ENCODE peak calls at places on chromosomes 6 and 20, in ten cellular contexts. G, K, T, L, P, F, N, I, B and A are unnamed samples.

GRCh38 chr6:42230320-42231034 is 12.8 kb upstream of the MRPS10 start:
- DNase-seq in B (no peak), I (no peak), G (no peak), N (no peak), L (no peak), K (no peak), T (no peak), P (no peak), F (peak; percentile 33), A (no peak)

GRCh38 chr6:32558426-32559057 is 28.5 kb upstream of the HLA-DRB5 start:
- DNase-seq in B (no peak), N (no peak), P (no peak), K (no peak), I (no peak), G (no peak), F (no peak), T (no peak), L (no peak), A (no peak)

GRCh38 chr6:1395496-1395895 is 6.1 kb downstream of the FOXF2 start:
- DNase-seq in N (no peak), I (no peak), L (no peak), F (no peak), G (no peak), B (no peak), P (no peak), K (no peak), T (no peak), A (no peak)

GRCh38 chr6:163490826-163491577 is 76.5 kb downstream of the QKI start:
- DNase-seq in F (peak; percentile 61), T (no peak), L (peak; percentile 50), P (no peak), G (no peak), K (no peak), B (peak; percentile 74), N (peak; percentile 40), I (peak; percentile 68), A (no peak)

GRCh38 chr6:22343864-22344263 is 47.0 kb upstream of the PRL start:
- DNase-seq in G (no peak), B (no peak), T (no peak), K (no peak), N (no peak), P (no peak), F (no peak), I (no peak), L (no peak), A (no peak)

GRCh38 chr20:64254571-64255360 is 782 bp upstream of the PCMTD2 start:
- DNase-seq in P (no peak), N (no peak), G (no peak), I (no peak), T (peak; percentile 44), B (no peak), L (no peak), F (no peak), K (no peak), A (no peak)

GRCh38 chr6:72552938-72553337 is 68.9 kb upstream of the KCNQ5 start:
- DNase-seq in P (no peak), K (no peak), G (no peak), F (peak; percentile 18), I (no peak), N (no peak), T (no peak), L (no peak), B (no peak), A (peak; percentile 53)

GRCh38 chr6:157193443-157193996 is 129.8 kb downstream of the TMEM242 start:
- DNase-seq in F (no peak), K (no peak), I (no peak), N (no peak), T (no peak), L (no peak), P (no peak), B (no peak), G (no peak), A (no peak)

GRCh38 chr20:10185741-10186558 is 32.7 kb upstream of the SNAP25 start:
- DNase-seq in P (no peak), F (no peak), N (no peak), B (no peak), G (no peak), I (no peak), K (no peak), T (no peak), L (peak; percentile 28), A (peak; percentile 26)

GRCh38 chr20:5195655-5196054 is 68.8 kb downstream of the CDS2 start:
- DNase-seq in K (no peak), B (no peak), F (peak; percentile 77), I (no peak), P (no peak), N (no peak), T (no peak), G (no peak), L (no peak), A (peak; percentile 64)

DNA sequence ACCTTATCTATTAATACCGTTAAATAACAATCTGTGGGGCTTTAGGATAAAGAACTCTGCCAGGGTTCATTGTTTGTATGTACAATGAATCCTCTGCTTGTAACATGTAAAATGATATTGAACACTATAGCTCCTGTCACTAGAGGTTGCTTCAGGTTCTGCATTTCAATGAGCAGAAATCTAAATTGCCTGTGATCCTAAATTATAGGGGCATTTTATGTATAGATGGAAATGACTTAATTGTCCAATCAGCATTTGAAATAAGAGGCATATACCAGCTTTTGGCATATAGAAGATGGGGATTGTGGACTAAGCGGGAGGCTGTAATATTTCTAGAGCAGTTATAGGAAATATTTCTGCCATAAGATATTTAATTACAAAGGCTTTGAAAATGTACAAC is 2.0 kb downstream of the NCOA3 start:
- DNase-seq in T (no peak), G (no peak), F (no peak), B (no peak), N (no peak), P (no peak), I (no peak), K (no peak), L (no peak), A (no peak)
- H3K4me1 ChIP-seq in T (peaks cover 10% of the 10 kb centered on the region), G (peaks cover 14% of the 10 kb centered on the region), F (peaks cover 6% of the 10 kb centered on the region), B (peaks cover 35% of the 10 kb centered on the region), N (no peaks in the 10 kb centered on the region), P (peaks cover 58% of the 10 kb centered on the region), I (no peaks in the 10 kb centered on the region), K (peaks cover 30% of the 10 kb centered on the region), L (peaks cover 11% of the 10 kb centered on the region), A (peaks cover 10% of the 10 kb centered on the region)

DNA sequence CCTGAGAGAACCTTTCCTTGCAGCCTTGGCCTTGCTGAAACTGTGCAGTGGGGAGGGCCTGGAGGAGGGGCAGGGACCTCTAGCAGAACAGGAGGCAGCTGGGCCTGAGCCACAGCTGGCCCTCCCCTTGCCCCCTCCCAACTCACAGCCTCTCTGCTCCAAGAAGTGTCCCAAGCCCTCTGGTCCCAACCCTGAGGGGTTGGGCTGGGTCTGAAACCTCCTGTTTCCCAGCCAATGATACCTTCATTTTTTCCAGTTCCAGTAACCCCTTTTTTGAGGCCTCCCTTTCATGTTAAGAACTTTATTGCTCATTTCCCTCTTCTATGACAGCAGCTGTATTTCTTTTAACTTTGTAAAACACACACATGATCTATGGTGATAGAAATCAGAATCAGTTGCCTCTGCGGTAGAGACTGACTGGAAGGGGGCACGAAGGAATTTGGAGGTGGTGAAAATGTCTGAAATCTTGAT is 17.9 kb upstream of the ARMC12 start:
- DNase-seq in I (no peak), N (peak; percentile 18), K (no peak), P (no peak), F (no peak), L (no peak), G (no peak), B (no peak), T (no peak), A (no peak)
- H3K4me1 ChIP-seq in I (peaks cover 21% of the 10 kb centered on the region), N (peaks cover 21% of the 10 kb centered on the region), K (peaks cover 2% of the 10 kb centered on the region), P (peaks cover 44% of the 10 kb centered on the region), F (peaks cover 19% of the 10 kb centered on the region), L (peaks cover 46% of the 10 kb centered on the region), G (peaks cover 12% of the 10 kb centered on the region), B (peaks cover 62% of the 10 kb centered on the region), T (peaks cover 67% of the 10 kb centered on the region), A (peaks cover 14% of the 10 kb centered on the region)

GRCh38 chr6:111739257-111739696 is 133.6 kb upstream of the TRAF3IP2 start:
- DNase-seq in L (no peak), I (no peak), B (no peak), T (no peak), F (no peak), K (no peak), G (no peak), P (no peak), N (peak; percentile 18), A (no peak)

GRCh38 chr6:111737065-111737521 is 131.4 kb upstream of the TRAF3IP2 start:
- DNase-seq in F (peak; percentile 70), K (no peak), B (no peak), G (no peak), N (no peak), L (no peak), I (no peak), T (no peak), P (peak; percentile 68), A (peak; percentile 44)

GRCh38 chr6:111738156-111738555 is 132.5 kb upstream of the TRAF3IP2 start:
- DNase-seq in N (no peak), P (no peak), I (no peak), F (no peak), B (no peak), K (no peak), G (no peak), T (no peak), L (no peak), A (no peak)

GRCh38 chr6:111740506-111740905 is 132.7 kb downstream of the FYN start:
- DNase-seq in N (no peak), K (no peak), F (no peak), P (no peak), I (no peak), B (no peak), T (no peak), L (no peak), G (no peak), A (no peak)

GRCh38 chr6:111738631-111739030 is 133.0 kb upstream of the TRAF3IP2 start:
- DNase-seq in B (no peak), L (no peak), T (no peak), K (no peak), P (no peak), I (no peak), G (no peak), F (no peak), N (no peak), A (no peak)
- H3K4me1 ChIP-seq in B (peaks cover 27% of the 10 kb centered on the region), L (no peaks in the 10 kb centered on the region), T (no peaks in the 10 kb centered on the region), K (no peaks in the 10 kb centered on the region), P (peaks cover 96% of the 10 kb centered on the region), I (no peaks in the 10 kb centered on the region), G (no peaks in the 10 kb centered on the region), F (peaks cover 16% of the 10 kb centered on the region), N (peaks cover 6% of the 10 kb centered on the region), A (peaks cover 20% of the 10 kb centered on the region)

DNA sequence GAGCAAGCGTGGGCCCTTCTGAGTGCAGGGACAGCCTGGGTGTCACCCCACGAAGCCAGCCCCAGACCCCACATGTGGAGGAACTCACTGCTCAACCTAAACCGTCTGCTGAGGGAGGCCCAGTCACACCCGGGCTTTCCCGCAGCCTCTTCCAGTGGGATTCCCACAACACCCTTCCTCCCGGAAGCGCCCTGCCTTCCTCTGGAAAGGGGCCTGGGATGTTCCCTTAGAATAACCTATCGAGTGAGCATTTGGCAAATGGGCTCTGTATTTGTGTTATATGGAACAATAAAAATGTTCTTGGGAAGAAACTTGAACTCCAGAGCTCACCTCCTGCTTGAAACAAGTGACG is 100.0 kb upstream of the DUSP22 start:
- DNase-seq in F (no peak), K (no peak), N (no peak), G (no peak), B (no peak), I (no peak), P (no peak), L (no peak), T (no peak), A (no peak)
- H3K4me1 ChIP-seq in F (no peaks in the 10 kb centered on the region), K (no peaks in the 10 kb centered on the region), N (peaks cover 11% of the 10 kb centered on the region), G (no peaks in the 10 kb centered on the region), B (peaks cover 19% of the 10 kb centered on the region), I (no peaks in the 10 kb centered on the region), P (peaks cover 56% of the 10 kb centered on the region), L (peaks cover 5% of the 10 kb centered on the region), T (peaks cover 7% of the 10 kb centered on the region), A (no peaks in the 10 kb centered on the region)

GRCh38 chr20:50172347-50173013 is 18.1 kb upstream of the CEBPB start:
- DNase-seq in K (no peak), B (peak; percentile 83), L (peak; percentile 91), F (peak; percentile 65), T (peak; percentile 84), G (peak; percentile 66), I (peak; percentile 85), P (no peak), N (peak; percentile 93), A (no peak)
- H3K4me1 ChIP-seq in K (peaks cover 33% of the 10 kb centered on the region), B (peaks cover 16% of the 10 kb centered on the region), L (no peaks in the 10 kb centered on the region), F (peaks cover 11% of the 10 kb centered on the region), T (peaks cover 8% of the 10 kb centered on the region), G (peaks cover 7% of the 10 kb centered on the region), I (no peaks in the 10 kb centered on the region), P (no peaks in the 10 kb centered on the region), N (no peaks in the 10 kb centered on the region), A (peaks cover 6% of the 10 kb centered on the region)